ENCODE peak calls at places on chromosomes 11 and 22, in nine cellular contexts. One of them, this sample, is unnamed.

GRCh38 chr22:23068096-23068831 is 2.1 kb upstream of the GNAZ start:
- DNase-seq in stimulated activated CD4-positive, alpha-beta T cell treated with anti-CD3 and anti-CD28 coated beads, TNF-alpha, amount 100 ng/mL, for 24 hours: no peak
- DNase-seq in CD4-positive, alpha-beta T cell: no peak
- DNase-seq in stimulated activated naive CD8-positive, alpha-beta T cell treated with anti-CD3 and anti-CD28 coated beads, Interleukin-15, amount 100 ng/mL, for 72 hours: no peak
- DNase-seq in stromal cell of bone marrow: no peak
- DNase-seq in sciatic nerve: peak
- DNase-seq in GM13976: no peak
- DNase-seq in lower leg skin: peak
- DNase-seq in B cell: no peak
- DNase-seq in this sample: peak

GRCh38 chr11:108242422-108242821 is 19.6 kb downstream of the ATM start:
- DNase-seq in stimulated activated CD4-positive, alpha-beta T cell treated with anti-CD3 and anti-CD28 coated beads, TNF-alpha, amount 100 ng/mL, for 24 hours: no peak
- DNase-seq in CD4-positive, alpha-beta T cell: no peak
- DNase-seq in stimulated activated naive CD8-positive, alpha-beta T cell treated with anti-CD3 and anti-CD28 coated beads, Interleukin-15, amount 100 ng/mL, for 72 hours: no peak
- DNase-seq in stromal cell of bone marrow: no peak
- DNase-seq in sciatic nerve: no peak
- DNase-seq in GM13976: no peak
- DNase-seq in lower leg skin: no peak
- DNase-seq in B cell: no peak
- DNase-seq in this sample: no peak

GRCh38 chr11:19827399-19828135 is 114.9 kb downstream of the NAV2 start:
- DNase-seq in stimulated activated CD4-positive, alpha-beta T cell treated with anti-CD3 and anti-CD28 coated beads, TNF-alpha, amount 100 ng/mL, for 24 hours: no peak
- DNase-seq in CD4-positive, alpha-beta T cell: no peak
- DNase-seq in stimulated activated naive CD8-positive, alpha-beta T cell treated with anti-CD3 and anti-CD28 coated beads, Interleukin-15, amount 100 ng/mL, for 72 hours: no peak
- DNase-seq in stromal cell of bone marrow: no peak
- DNase-seq in sciatic nerve: no peak
- DNase-seq in GM13976: no peak
- DNase-seq in lower leg skin: no peak
- DNase-seq in B cell: no peak
- DNase-seq in this sample: no peak

GRCh38 chr22:40024201-40025061 is 29.7 kb downstream of the FAM83F start:
- DNase-seq in stimulated activated CD4-positive, alpha-beta T cell treated with anti-CD3 and anti-CD28 coated beads, TNF-alpha, amount 100 ng/mL, for 24 hours: peak
- DNase-seq in CD4-positive, alpha-beta T cell: peak
- DNase-seq in stimulated activated naive CD8-positive, alpha-beta T cell treated with anti-CD3 and anti-CD28 coated beads, Interleukin-15, amount 100 ng/mL, for 72 hours: peak
- DNase-seq in stromal cell of bone marrow: peak
- DNase-seq in sciatic nerve: peak
- DNase-seq in GM13976: peak
- DNase-seq in lower leg skin: no peak
- DNase-seq in B cell: peak
- DNase-seq in this sample: peak

GRCh38 chr11:116459233-116459632 is 313.6 kb downstream of the BUD13 start:
- DNase-seq in stimulated activated CD4-positive, alpha-beta T cell treated with anti-CD3 and anti-CD28 coated beads, TNF-alpha, amount 100 ng/mL, for 24 hours: no peak
- DNase-seq in CD4-positive, alpha-beta T cell: no peak
- DNase-seq in stimulated activated naive CD8-positive, alpha-beta T cell treated with anti-CD3 and anti-CD28 coated beads, Interleukin-15, amount 100 ng/mL, for 72 hours: no peak
- DNase-seq in stromal cell of bone marrow: no peak
- DNase-seq in sciatic nerve: no peak
- DNase-seq in GM13976: no peak
- DNase-seq in lower leg skin: peak
- DNase-seq in B cell: no peak
- DNase-seq in this sample: no peak

GRCh38 chr11:134407923-134408322 is 4.1 kb downstream of the B3GAT1 start:
- DNase-seq in stimulated activated CD4-positive, alpha-beta T cell treated with anti-CD3 and anti-CD28 coated beads, TNF-alpha, amount 100 ng/mL, for 24 hours: no peak
- DNase-seq in CD4-positive, alpha-beta T cell: no peak
- DNase-seq in stimulated activated naive CD8-positive, alpha-beta T cell treated with anti-CD3 and anti-CD28 coated beads, Interleukin-15, amount 100 ng/mL, for 72 hours: no peak
- DNase-seq in stromal cell of bone marrow: no peak
- DNase-seq in sciatic nerve: no peak
- DNase-seq in GM13976: no peak
- DNase-seq in lower leg skin: no peak
- DNase-seq in B cell: no peak
- DNase-seq in this sample: no peak

GRCh38 chr22:26168199-26168915 is 905 bp upstream of the SEZ6L start:
- DNase-seq in stimulated activated CD4-positive, alpha-beta T cell treated with anti-CD3 and anti-CD28 coated beads, TNF-alpha, amount 100 ng/mL, for 24 hours: no peak
- DNase-seq in CD4-positive, alpha-beta T cell: no peak
- DNase-seq in stimulated activated naive CD8-positive, alpha-beta T cell treated with anti-CD3 and anti-CD28 coated beads, Interleukin-15, amount 100 ng/mL, for 72 hours: no peak
- DNase-seq in stromal cell of bone marrow: no peak
- DNase-seq in sciatic nerve: no peak
- DNase-seq in GM13976: no peak
- DNase-seq in lower leg skin: no peak
- DNase-seq in B cell: peak
- DNase-seq in this sample: no peak

GRCh38 chr11:5293028-5293427 is 8.7 kb downstream of the OR51B4 start:
- DNase-seq in stimulated activated CD4-positive, alpha-beta T cell treated with anti-CD3 and anti-CD28 coated beads, TNF-alpha, amount 100 ng/mL, for 24 hours: no peak
- DNase-seq in CD4-positive, alpha-beta T cell: no peak
- DNase-seq in stimulated activated naive CD8-positive, alpha-beta T cell treated with anti-CD3 and anti-CD28 coated beads, Interleukin-15, amount 100 ng/mL, for 72 hours: no peak
- DNase-seq in stromal cell of bone marrow: no peak
- DNase-seq in sciatic nerve: no peak
- DNase-seq in GM13976: no peak
- DNase-seq in lower leg skin: no peak
- DNase-seq in B cell: no peak
- DNase-seq in this sample: no peak

GRCh38 chr22:20114506-20115475 is 1.1 kb upstream of the RANBP1 start:
- DNase-seq in stimulated activated CD4-positive, alpha-beta T cell treated with anti-CD3 and anti-CD28 coated beads, TNF-alpha, amount 100 ng/mL, for 24 hours: no peak
- DNase-seq in CD4-positive, alpha-beta T cell: no peak
- DNase-seq in stimulated activated naive CD8-positive, alpha-beta T cell treated with anti-CD3 and anti-CD28 coated beads, Interleukin-15, amount 100 ng/mL, for 72 hours: no peak
- DNase-seq in stromal cell of bone marrow: no peak
- DNase-seq in sciatic nerve: no peak
- DNase-seq in GM13976: no peak
- DNase-seq in lower leg skin: no peak
- DNase-seq in B cell: no peak
- DNase-seq in this sample: peak

GRCh38 chr22:27731621-27732020 is 69.9 kb downstream of the MN1 start:
- DNase-seq in stimulated activated CD4-positive, alpha-beta T cell treated with anti-CD3 and anti-CD28 coated beads, TNF-alpha, amount 100 ng/mL, for 24 hours: no peak
- DNase-seq in CD4-positive, alpha-beta T cell: no peak
- DNase-seq in stimulated activated naive CD8-positive, alpha-beta T cell treated with anti-CD3 and anti-CD28 coated beads, Interleukin-15, amount 100 ng/mL, for 72 hours: no peak
- DNase-seq in stromal cell of bone marrow: no peak
- DNase-seq in sciatic nerve: no peak
- DNase-seq in GM13976: no peak
- DNase-seq in lower leg skin: no peak
- DNase-seq in B cell: no peak
- DNase-seq in this sample: no peak

GRCh38 chr11:44568706-44569473 is 3.4 kb downstream of the CD82 start:
- DNase-seq in stimulated activated CD4-positive, alpha-beta T cell treated with anti-CD3 and anti-CD28 coated beads, TNF-alpha, amount 100 ng/mL, for 24 hours: peak
- DNase-seq in CD4-positive, alpha-beta T cell: peak
- DNase-seq in stimulated activated naive CD8-positive, alpha-beta T cell treated with anti-CD3 and anti-CD28 coated beads, Interleukin-15, amount 100 ng/mL, for 72 hours: peak
- DNase-seq in stromal cell of bone marrow: peak
- DNase-seq in sciatic nerve: peak
- DNase-seq in GM13976: peak
- DNase-seq in lower leg skin: peak
- DNase-seq in B cell: peak
- DNase-seq in this sample: peak

GRCh38 chr22:27212617-27213177 is 555.3 kb downstream of the MIAT start:
- DNase-seq in stimulated activated CD4-positive, alpha-beta T cell treated with anti-CD3 and anti-CD28 coated beads, TNF-alpha, amount 100 ng/mL, for 24 hours: no peak
- DNase-seq in CD4-positive, alpha-beta T cell: no peak
- DNase-seq in stimulated activated naive CD8-positive, alpha-beta T cell treated with anti-CD3 and anti-CD28 coated beads, Interleukin-15, amount 100 ng/mL, for 72 hours: no peak
- DNase-seq in stromal cell of bone marrow: peak
- DNase-seq in sciatic nerve: peak
- DNase-seq in GM13976: no peak
- DNase-seq in lower leg skin: peak
- DNase-seq in B cell: no peak
- DNase-seq in this sample: no peak

GRCh38 chr22:45680932-45681700 is 9.5 kb downstream of the ATXN10 start:
- DNase-seq in stimulated activated CD4-positive, alpha-beta T cell treated with anti-CD3 and anti-CD28 coated beads, TNF-alpha, amount 100 ng/mL, for 24 hours: no peak
- DNase-seq in CD4-positive, alpha-beta T cell: no peak
- DNase-seq in stimulated activated naive CD8-positive, alpha-beta T cell treated with anti-CD3 and anti-CD28 coated beads, Interleukin-15, amount 100 ng/mL, for 72 hours: no peak
- DNase-seq in stromal cell of bone marrow: no peak
- DNase-seq in sciatic nerve: no peak
- DNase-seq in GM13976: no peak
- DNase-seq in lower leg skin: no peak
- DNase-seq in B cell: no peak
- DNase-seq in this sample: no peak

GRCh38 chr11:44585421-44585820 is 20.0 kb downstream of the CD82 start:
- DNase-seq in stimulated activated CD4-positive, alpha-beta T cell treated with anti-CD3 and anti-CD28 coated beads, TNF-alpha, amount 100 ng/mL, for 24 hours: no peak
- DNase-seq in CD4-positive, alpha-beta T cell: no peak
- DNase-seq in stimulated activated naive CD8-positive, alpha-beta T cell treated with anti-CD3 and anti-CD28 coated beads, Interleukin-15, amount 100 ng/mL, for 72 hours: no peak
- DNase-seq in stromal cell of bone marrow: no peak
- DNase-seq in sciatic nerve: no peak
- DNase-seq in GM13976: no peak
- DNase-seq in lower leg skin: no peak
- DNase-seq in B cell: no peak
- DNase-seq in this sample: no peak

GRCh38 chr11:120180571-120181445 is 30.0 kb upstream of the OAF start:
- DNase-seq in stimulated activated CD4-positive, alpha-beta T cell treated with anti-CD3 and anti-CD28 coated beads, TNF-alpha, amount 100 ng/mL, for 24 hours: no peak
- DNase-seq in CD4-positive, alpha-beta T cell: no peak
- DNase-seq in stimulated activated naive CD8-positive, alpha-beta T cell treated with anti-CD3 and anti-CD28 coated beads, Interleukin-15, amount 100 ng/mL, for 72 hours: no peak
- DNase-seq in stromal cell of bone marrow: peak
- DNase-seq in sciatic nerve: peak
- DNase-seq in GM13976: peak
- DNase-seq in lower leg skin: peak
- DNase-seq in B cell: no peak
- DNase-seq in this sample: peak

GRCh38 chr22:31230871-31231621 is 18.9 kb downstream of the LIMK2 start:
- DNase-seq in stimulated activated CD4-positive, alpha-beta T cell treated with anti-CD3 and anti-CD28 coated beads, TNF-alpha, amount 100 ng/mL, for 24 hours: no peak
- DNase-seq in CD4-positive, alpha-beta T cell: peak
- DNase-seq in stimulated activated naive CD8-positive, alpha-beta T cell treated with anti-CD3 and anti-CD28 coated beads, Interleukin-15, amount 100 ng/mL, for 72 hours: peak
- DNase-seq in stromal cell of bone marrow: no peak
- DNase-seq in sciatic nerve: no peak
- DNase-seq in GM13976: peak
- DNase-seq in lower leg skin: no peak
- DNase-seq in B cell: peak
- DNase-seq in this sample: no peak

This sample was measured in spleen.